ENCODE peak calls at places on chromosomes 12 and 14, in ten cellular contexts. N, Y, W, P, K, I, D, E, A and C are unnamed samples.

GRCh38 chr12:113416091-113416754 is 6.0 kb upstream of the SDSL start:
- DNase-seq in N (no peak), Y (no peak), W (no peak), P (no peak), K (no peak), I (no peak), D (no peak), E (no peak), A (no peak), C (peak)

GRCh38 chr14:92135269-92135668 is 13.5 kb downstream of the CPSF2 start:
- DNase-seq in N (no peak), Y (no peak), W (no peak), P (peak), K (no peak), I (no peak), D (no peak), E (no peak), A (peak), C (peak)

GRCh38 chr14:51545396-51545795 is 106.3 kb upstream of the FRMD6 start:
- DNase-seq in N (no peak), Y (no peak), W (no peak), P (no peak), K (no peak), I (no peak), D (no peak), E (no peak), A (no peak), C (no peak)

GRCh38 chr12:115474525-115475353 is 790.8 kb upstream of the TBX3 start:
- DNase-seq in N (no peak), Y (no peak), W (no peak), P (no peak), K (no peak), I (no peak), D (no peak), E (no peak), A (no peak), C (no peak)

GRCh38 chr14:95052016-95052585 is 105.2 kb downstream of the DICER1 start:
- DNase-seq in N (no peak), Y (no peak), W (no peak), P (no peak), K (no peak), I (no peak), D (peak), E (no peak), A (no peak), C (no peak)

GRCh38 chr12:50764116-50764860 is 387 bp downstream of the ATF1 start:
- DNase-seq in N (peak), Y (peak), W (no peak), P (peak), K (no peak), I (peak), D (peak), E (no peak), A (no peak), C (peak)

GRCh38 chr12:117874842-117875434 is 93.9 kb downstream of the KSR2 start:
- DNase-seq in N (peak), Y (peak), W (no peak), P (peak), K (no peak), I (peak), D (peak), E (no peak), A (peak), C (no peak)

GRCh38 chr12:124379938-124380754 is 85.3 kb downstream of the RFLNA start:
- DNase-seq in N (no peak), Y (no peak), W (no peak), P (peak), K (no peak), I (no peak), D (no peak), E (no peak), A (peak), C (peak)

GRCh38 chr12:754238-754816 is 1.9 kb downstream of the WNK1 start:
- DNase-seq in N (no peak), Y (no peak), W (no peak), P (no peak), K (no peak), I (no peak), D (no peak), E (no peak), A (no peak), C (no peak)

GRCh38 chr12:19553177-19553576 is 113.9 kb downstream of the AEBP2 start:
- DNase-seq in N (no peak), Y (no peak), W (no peak), P (no peak), K (no peak), I (no peak), D (no peak), E (no peak), A (no peak), C (no peak)

GRCh38 chr12:108478611-108479010 is 36.5 kb upstream of the FICD start:
- DNase-seq in N (no peak), Y (no peak), W (no peak), P (no peak), K (no peak), I (no peak), D (no peak), E (no peak), A (no peak), C (no peak)

GRCh38 chr12:3102721-3103410 is 25.7 kb downstream of the TSPAN9 start:
- DNase-seq in N (no peak), Y (no peak), W (no peak), P (no peak), K (no peak), I (no peak), D (no peak), E (no peak), A (no peak), C (no peak)

GRCh38 chr14:68018598-68018997 is 199.0 kb downstream of the RAD51B start:
- DNase-seq in N (no peak), Y (no peak), W (no peak), P (no peak), K (no peak), I (no peak), D (no peak), E (no peak), A (no peak), C (no peak)

GRCh38 chr14:32137883-32138282 is 60.8 kb downstream of the ARHGAP5 start:
- DNase-seq in N (no peak), Y (no peak), W (no peak), P (no peak), K (no peak), I (no peak), D (no peak), E (no peak), A (no peak), C (no peak)

GRCh38 chr14:100890451-100890850 is 13.1 kb downstream of the RTL1 start:
- DNase-seq in N (no peak), Y (no peak), W (no peak), P (no peak), K (no peak), I (no peak), D (no peak), E (no peak), A (no peak), C (no peak)

GRCh38 chr14:55470025-55470424 is 29.6 kb upstream of the TBPL2 start:
- DNase-seq in N (no peak), Y (no peak), W (no peak), P (no peak), K (no peak), I (no peak), D (no peak), E (no peak), A (no peak), C (peak)

GRCh38 chr12:47609806-47610205 is 96.0 kb downstream of the RPAP3 start:
- DNase-seq in N (no peak), Y (no peak), W (no peak), P (no peak), K (no peak), I (no peak), D (no peak), E (no peak), A (no peak), C (no peak)

GRCh38 chr12:70535896-70536374 is 101.3 kb downstream of the PTPRB start:
- DNase-seq in N (no peak), Y (no peak), W (no peak), P (no peak), K (no peak), I (no peak), D (no peak), E (no peak), A (no peak), C (no peak)

GRCh38 chr12:10098762-10099161 is at the start of gene CLEC1A:
- DNase-seq in N (no peak), Y (no peak), W (no peak), P (no peak), K (no peak), I (no peak), D (no peak), E (no peak), A (no peak), C (no peak)

GRCh38 chr12:50097952-50098351 is 5.9 kb upstream of the GPD1 start:
- DNase-seq in N (no peak), Y (no peak), W (no peak), P (no peak), K (no peak), I (no peak), D (no peak), E (no peak), A (no peak), C (no peak)

GRCh38 chr12:26493656-26494055 is 298.3 kb downstream of the SSPN start:
- DNase-seq in N (no peak), Y (no peak), W (no peak), P (no peak), K (peak), I (peak), D (no peak), E (no peak), A (no peak), C (no peak)

GRCh38 chr12:25502071-25502555 is 51.0 kb downstream of the LMNTD1 start:
- DNase-seq in N (no peak), Y (no peak), W (no peak), P (no peak), K (no peak), I (no peak), D (no peak), E (no peak), A (no peak), C (no peak)

GRCh38 chr12:101876861-101877815 is at the start of gene DRAM1:
- DNase-seq in N (peak), Y (peak), W (peak), P (peak), K (no peak), I (peak), D (peak), E (no peak), A (peak), C (peak)

GRCh38 chr12:32868885-32869284 is 27.7 kb downstream of the PKP2 start:
- DNase-seq in N (no peak), Y (no peak), W (no peak), P (no peak), K (no peak), I (no peak), D (no peak), E (no peak), A (no peak), C (no peak)

GRCh38 chr12:106248177-106248848 is 493 bp upstream of the CKAP4 start:
- DNase-seq in N (no peak), Y (no peak), W (no peak), P (peak), K (no peak), I (peak), D (peak), E (no peak), A (peak), C (no peak)

GRCh38 chr12:76623929-76624328 is 64.4 kb upstream of the OSBPL8 start:
- DNase-seq in N (no peak), Y (no peak), W (no peak), P (peak), K (no peak), I (no peak), D (no peak), E (no peak), A (peak), C (no peak)

GRCh38 chr14:71492346-71492745 is 439.9 kb upstream of the RGS6 start:
- DNase-seq in N (no peak), Y (no peak), W (no peak), P (no peak), K (no peak), I (no peak), D (no peak), E (no peak), A (no peak), C (no peak)

GRCh38 chr14:105107781-105108515 is 42.7 kb upstream of the GPR132 start:
- DNase-seq in N (no peak), Y (no peak), W (no peak), P (no peak), K (no peak), I (peak), D (peak), E (no peak), A (no peak), C (no peak)